ENCODE peak calls at places on chromosome 6, in five cellular contexts. G is bronchial epithelial cell; X is effector memory CD4-positive, alpha-beta T cell; T is upper lobe of right lung; F is breast epithelium. B is an unnamed sample.

GRCh38 chr6:154548130-154548830 is 37.8 kb upstream of the CNKSR3 start:
- DNase-seq in G (no peak), X (no peak), T (no peak), F (peak; percentile 30), B (peak; percentile 40)

GRCh38 chr6:12160350-12160749 is 129.8 kb upstream of the EDN1 start:
- DNase-seq in F (no peak), X (no peak), T (no peak), G (no peak), B (no peak)

GRCh38 chr6:82205793-82206425 is 41.6 kb downstream of the IBTK start:
- DNase-seq in X (no peak), T (no peak), F (no peak), G (no peak), B (peak; percentile 5)

GRCh38 chr6:31906122-31906521 is 4.2 kb upstream of the ZBTB12 start:
- DNase-seq in F (no peak), X (no peak), G (no peak), T (no peak), B (no peak)

GRCh38 chr6:84349542-84349941 is 122.1 kb upstream of the CEP162 start:
- DNase-seq in X (no peak), T (no peak), F (no peak), G (no peak), B (no peak)

GRCh38 chr6:3743541-3743940 is 8.0 kb downstream of the PXDC1 start:
- DNase-seq in X (no peak), F (no peak), G (no peak), T (no peak), B (no peak)

GRCh38 chr6:37021356-37022129 is 16.1 kb downstream of the FGD2 start:
- DNase-seq in G (peak; percentile 63), T (no peak), X (peak; percentile 45), F (no peak), B (peak; percentile 43)

GRCh38 chr6:70843328-70843918 is 113.4 kb downstream of the B3GAT2 start:
- DNase-seq in F (no peak), T (no peak), X (no peak), G (no peak), B (peak; percentile 10)

GRCh38 chr6:15662246-15663056 is at the start of gene DTNBP1:
- DNase-seq in X (peak; percentile 69), G (peak; percentile 25), F (peak; percentile 62), T (peak; percentile 93), B (peak; percentile 65)

GRCh38 chr6:1901556-1901955 is 291.8 kb downstream of the FOXC1 start:
- DNase-seq in X (no peak), F (no peak), G (peak; percentile 54), T (no peak), B (peak; percentile 53)

GRCh38 chr6:157726892-157727628 is 96.0 kb upstream of the SNX9 start:
- DNase-seq in G (no peak), X (no peak), T (no peak), F (no peak), B (peak; percentile 41)

GRCh38 chr6:514396-514973 is 122.9 kb downstream of the IRF4 start:
- DNase-seq in F (no peak), X (no peak), G (no peak), T (no peak), B (no peak)

GRCh38 chr6:90544085-90544484 is 42.8 kb downstream of the MAP3K7 start:
- DNase-seq in T (no peak), G (no peak), F (no peak), X (no peak), B (no peak)
- H3K36me3 ChIP-seq in T (peaks cover 63% of the 10 kb centered on the region), G (peaks cover 10% of the 10 kb centered on the region), F (no peaks in the 10 kb centered on the region), X (peaks cover 41% of the 10 kb centered on the region), B (peaks cover 16% of the 10 kb centered on the region)

GRCh38 chr6:14210077-14210476 is 92.5 kb downstream of the CD83 start:
- DNase-seq in T (no peak), X (no peak), F (no peak), G (no peak), B (no peak)
- H3K4me3 ChIP-seq in T (no peak overlapping the region), X (no peak overlapping the region), F (no peak overlapping the region), G (no peak overlapping the region), B (no peak overlapping the region)

GRCh38 chr6:103675807-103676406 is 1183.8 kb downstream of the HACE1 start:
- DNase-seq in T (no peak), X (no peak), F (no peak), G (no peak), B (peak; percentile 17)

GRCh38 chr6:103677290-103677689 is 1182.4 kb downstream of the HACE1 start:
- DNase-seq in T (no peak), F (no peak), G (no peak), X (no peak), B (no peak)

GRCh38 chr6:103674790-103675189 is 1184.9 kb downstream of the HACE1 start:
- DNase-seq in T (no peak), G (no peak), X (no peak), F (no peak), B (no peak)

DNA sequence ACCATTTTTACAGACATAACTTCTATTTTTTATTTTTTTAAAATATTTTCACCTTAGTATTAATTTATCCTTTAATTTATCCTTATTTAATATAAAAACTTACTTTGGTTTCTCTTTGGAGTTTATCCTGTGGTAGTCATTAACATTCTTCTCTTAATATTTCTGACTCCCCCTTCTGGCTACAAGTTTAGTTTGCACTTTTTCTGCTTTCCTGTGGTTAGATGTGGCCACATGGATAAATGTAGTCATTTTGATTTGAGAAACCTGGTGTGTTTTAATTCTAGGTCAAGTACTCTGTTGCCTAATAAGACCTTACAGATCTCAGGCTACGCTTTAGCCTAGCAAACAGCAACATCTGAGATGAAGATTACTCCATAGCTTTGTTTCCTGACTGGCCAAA is 1187.5 kb downstream of the HACE1 start:
- DNase-seq in X (no peak), F (no peak), G (peak; percentile 8), T (no peak), B (no peak)
- H3K36me3 ChIP-seq in X (no peaks in the 10 kb centered on the region), F (peaks cover 3% of the 10 kb centered on the region), G (no peaks in the 10 kb centered on the region), T (no peaks in the 10 kb centered on the region), B (no peaks in the 10 kb centered on the region)

GRCh38 chr6:7546383-7546782 is 4.9 kb downstream of the DSP start:
- DNase-seq in G (no peak), T (no peak), X (no peak), F (no peak), B (no peak)
- H3K4me3 ChIP-seq in G (peak overlapping the region; percentile 98), T (no peak overlapping the region), X (no peak overlapping the region), F (no peak overlapping the region), B (no peak overlapping the region)